ENCODE peak calls at places on chromosome 14, in nine cellular contexts. H is adipocyte, Y is B cell, U is NCI-H1694 treated with DMSO at 0.1 percent for 48 hours, K is RCC 7860, F is A172, I is mesothelial cell of epicardium, W is Kasumi-1, S is NAMALWA. T is an unnamed sample.

GRCh38 chr14:100093322-100093721 is 28.1 kb downstream of the EVL start:
- DNase-seq in F (no peak), U (no peak), W (no peak), S (no peak), I (no peak), Y (no peak), K (no peak), H (no peak), T (no peak)

GRCh38 chr14:68718033-68718725 is 74.7 kb downstream of the ZFP36L1 start:
- DNase-seq in K (no peak), W (peak), I (no peak), H (no peak), U (no peak), S (peak), Y (peak), F (no peak), T (no peak)

GRCh38 chr14:37422748-37423147 is 172.3 kb downstream of the FOXA1 start:
- DNase-seq in F (no peak), K (no peak), W (no peak), Y (no peak), I (no peak), H (no peak), S (no peak), U (no peak), T (no peak)

GRCh38 chr14:100872241-100872640 is 31.3 kb downstream of the RTL1 start:
- DNase-seq in K (no peak), H (no peak), Y (no peak), U (no peak), S (peak), I (no peak), F (no peak), W (no peak), T (no peak)

GRCh38 chr14:77547512-77547911 is 48.9 kb upstream of the ISM2 start:
- DNase-seq in Y (no peak), U (no peak), I (no peak), K (no peak), W (no peak), S (peak), H (no peak), F (no peak), T (no peak)

GRCh38 chr14:23447634-23448353 is 12.3 kb upstream of the MYH7 start:
- DNase-seq in U (no peak), W (no peak), K (no peak), H (no peak), Y (no peak), F (no peak), I (no peak), S (no peak), T (no peak)

GRCh38 chr14:53180272-53181221 is 27.4 kb upstream of the DDHD1 start:
- DNase-seq in W (peak), S (no peak), U (no peak), F (peak), H (peak), Y (peak), K (no peak), I (no peak), T (no peak)

GRCh38 chr14:93977790-93978581 is 1.6 kb upstream of the ASB2 start:
- DNase-seq in W (no peak), S (peak), F (peak), K (peak), Y (peak), I (no peak), H (no peak), U (no peak), T (no peak)

GRCh38 chr14:95862243-95862642 is 14.4 kb upstream of the TUNAR start:
- DNase-seq in F (peak), W (no peak), U (no peak), Y (no peak), I (no peak), K (no peak), S (peak), H (peak), T (no peak)

GRCh38 chr14:89359477-89360222 is 57.4 kb downstream of the FOXN3 start:
- DNase-seq in F (no peak), Y (no peak), I (no peak), K (no peak), S (no peak), U (no peak), H (no peak), W (no peak), T (no peak)

GRCh38 chr14:101865288-101865687 is 99.1 kb upstream of the DYNC1H1 start:
- DNase-seq in K (peak), Y (no peak), H (no peak), W (no peak), U (no peak), S (no peak), I (no peak), F (no peak), T (no peak)

GRCh38 chr14:77403798-77404197 is 19.5 kb downstream of the NOXRED1 start:
- DNase-seq in W (no peak), F (no peak), Y (no peak), S (no peak), I (no peak), H (no peak), K (no peak), U (no peak), T (no peak)

T was measured in C1 segment of cervical spinal cord.